ENCODE peak calls at places on chromosomes 6 and 20, in nine cellular contexts. One of them, this sample, is unnamed.

GRCh38 chr20:9161308-9161707 is 92.4 kb downstream of the PLCB4 start:
- DNase-seq in brain microvascular endothelial cell: no peak
- DNase-seq in heart right ventricle: no peak
- DNase-seq in fibroblast of lung: no peak
- DNase-seq in esophagus squamous epithelium: no peak
- DNase-seq in heart left ventricle: no peak
- DNase-seq in GM12864: no peak
- DNase-seq in GM12878: no peak
- DNase-seq in activated B cell treated with CpG ODN at 0.5 μM for 24 hours: no peak
- DNase-seq in this sample: peak

GRCh38 chr20:3210346-3210745 is 1.0 kb downstream of the ITPA start:
- DNase-seq in activated B cell treated with CpG ODN at 0.5 μM for 24 hours: no peak
- DNase-seq in heart right ventricle: no peak
- DNase-seq in brain microvascular endothelial cell: no peak
- DNase-seq in heart left ventricle: no peak
- DNase-seq in fibroblast of lung: no peak
- DNase-seq in esophagus squamous epithelium: no peak
- DNase-seq in GM12864: no peak
- DNase-seq in GM12878: no peak
- DNase-seq in this sample: no peak

GRCh38 chr6:144352310-144352709 is 67.2 kb downstream of the UTRN start:
- DNase-seq in heart right ventricle: no peak
- DNase-seq in fibroblast of lung: no peak
- DNase-seq in esophagus squamous epithelium: no peak
- DNase-seq in brain microvascular endothelial cell: no peak
- DNase-seq in activated B cell treated with CpG ODN at 0.5 μM for 24 hours: no peak
- DNase-seq in heart left ventricle: no peak
- DNase-seq in GM12878: no peak
- DNase-seq in GM12864: no peak
- DNase-seq in this sample: no peak

GRCh38 chr6:1316482-1317220 is 4.8 kb downstream of the FOXQ1 start:
- DNase-seq in heart right ventricle: no peak
- DNase-seq in esophagus squamous epithelium: no peak
- DNase-seq in GM12864: no peak
- DNase-seq in brain microvascular endothelial cell: no peak
- DNase-seq in heart left ventricle: no peak
- DNase-seq in fibroblast of lung: no peak
- DNase-seq in activated B cell treated with CpG ODN at 0.5 μM for 24 hours: no peak
- DNase-seq in GM12878: peak
- DNase-seq in this sample: peak

GRCh38 chr6:24905485-24905884 is 30.3 kb downstream of the RIPOR2 start:
- DNase-seq in esophagus squamous epithelium: no peak
- DNase-seq in heart left ventricle: no peak
- DNase-seq in brain microvascular endothelial cell: no peak
- DNase-seq in fibroblast of lung: no peak
- DNase-seq in activated B cell treated with CpG ODN at 0.5 μM for 24 hours: no peak
- DNase-seq in GM12878: no peak
- DNase-seq in heart right ventricle: no peak
- DNase-seq in GM12864: no peak
- DNase-seq in this sample: no peak

GRCh38 chr20:61846741-61847419 is 218.8 kb downstream of the TAF4 start:
- DNase-seq in fibroblast of lung: no peak
- DNase-seq in esophagus squamous epithelium: no peak
- DNase-seq in heart left ventricle: no peak
- DNase-seq in activated B cell treated with CpG ODN at 0.5 μM for 24 hours: no peak
- DNase-seq in GM12878: no peak
- DNase-seq in brain microvascular endothelial cell: no peak
- DNase-seq in heart right ventricle: no peak
- DNase-seq in GM12864: no peak
- DNase-seq in this sample: no peak

GRCh38 chr6:13453771-13454251 is 33.6 kb downstream of the GFOD1 start:
- DNase-seq in GM12864: no peak
- DNase-seq in heart left ventricle: no peak
- DNase-seq in GM12878: peak
- DNase-seq in esophagus squamous epithelium: no peak
- DNase-seq in heart right ventricle: no peak
- DNase-seq in activated B cell treated with CpG ODN at 0.5 μM for 24 hours: no peak
- DNase-seq in brain microvascular endothelial cell: peak
- DNase-seq in fibroblast of lung: peak
- DNase-seq in this sample: peak

GRCh38 chr6:2866183-2866846 is 24.7 kb upstream of the SERPINB1 start:
- DNase-seq in heart right ventricle: no peak
- DNase-seq in brain microvascular endothelial cell: no peak
- DNase-seq in activated B cell treated with CpG ODN at 0.5 μM for 24 hours: no peak
- DNase-seq in heart left ventricle: no peak
- DNase-seq in GM12878: peak
- DNase-seq in esophagus squamous epithelium: no peak
- DNase-seq in GM12864: no peak
- DNase-seq in fibroblast of lung: no peak
- DNase-seq in this sample: no peak

GRCh38 chr6:133854633-133855598 is 34.0 kb upstream of the TCF21 start:
- DNase-seq in brain microvascular endothelial cell: no peak
- DNase-seq in heart left ventricle: no peak
- DNase-seq in GM12878: no peak
- DNase-seq in activated B cell treated with CpG ODN at 0.5 μM for 24 hours: no peak
- DNase-seq in heart right ventricle: no peak
- DNase-seq in GM12864: no peak
- DNase-seq in fibroblast of lung: no peak
- DNase-seq in esophagus squamous epithelium: no peak
- DNase-seq in this sample: peak

GRCh38 chr6:15441215-15441868 is 195.5 kb downstream of the JARID2 start:
- DNase-seq in brain microvascular endothelial cell: peak
- DNase-seq in activated B cell treated with CpG ODN at 0.5 μM for 24 hours: no peak
- DNase-seq in heart left ventricle: peak
- DNase-seq in GM12864: no peak
- DNase-seq in fibroblast of lung: peak
- DNase-seq in GM12878: no peak
- DNase-seq in esophagus squamous epithelium: no peak
- DNase-seq in heart right ventricle: peak
- DNase-seq in this sample: peak

GRCh38 chr20:2280083-2280482 is 15.7 kb upstream of the TGM3 start:
- DNase-seq in GM12864: no peak
- DNase-seq in heart left ventricle: no peak
- DNase-seq in GM12878: no peak
- DNase-seq in fibroblast of lung: no peak
- DNase-seq in esophagus squamous epithelium: no peak
- DNase-seq in activated B cell treated with CpG ODN at 0.5 μM for 24 hours: no peak
- DNase-seq in heart right ventricle: no peak
- DNase-seq in brain microvascular endothelial cell: no peak
- DNase-seq in this sample: no peak

GRCh38 chr20:56171087-56172012 is 77.2 kb upstream of the MC3R start:
- DNase-seq in activated B cell treated with CpG ODN at 0.5 μM for 24 hours: no peak
- DNase-seq in GM12864: no peak
- DNase-seq in esophagus squamous epithelium: no peak
- DNase-seq in heart left ventricle: no peak
- DNase-seq in fibroblast of lung: no peak
- DNase-seq in GM12878: no peak
- DNase-seq in heart right ventricle: no peak
- DNase-seq in brain microvascular endothelial cell: no peak
- DNase-seq in this sample: peak

GRCh38 chr6:129498950-129499870 is 210.8 kb downstream of the ARHGAP18 start:
- DNase-seq in GM12864: no peak
- DNase-seq in heart right ventricle: no peak
- DNase-seq in esophagus squamous epithelium: no peak
- DNase-seq in activated B cell treated with CpG ODN at 0.5 μM for 24 hours: no peak
- DNase-seq in GM12878: no peak
- DNase-seq in brain microvascular endothelial cell: peak
- DNase-seq in heart left ventricle: no peak
- DNase-seq in fibroblast of lung: peak
- DNase-seq in this sample: peak